ENCODE peak calls at places on chromosomes 4 and X, in ten cellular contexts. One of them, this sample, is unnamed.

GRCh38 chr4:159446266-159446976 is 343.5 kb downstream of the RAPGEF2 start:
- DNase-seq in NCI-H1092: peak; percentile 47
- DNase-seq in CD4-positive, alpha-beta T cell: no peak
- DNase-seq in RCC 7860: peak; percentile 68
- DNase-seq in psoas muscle: no peak
- DNase-seq in kidney glomerular epithelial cell: peak; percentile 80
- DNase-seq in stimulated activated CD4-positive, alpha-beta T cell treated with anti-CD3 and anti-CD28 coated beads, Interleukin-4, amount 100 ng/mL, for 24 hours: peak; percentile 9
- DNase-seq in activated CD4-positive, alpha-beta T cell treated with anti-CD3 and anti-CD28 coated beads, Interleukin-2, amount 50 U/mL, for 1 hour: no peak
- DNase-seq in SHP77 treated with DMSO at 0.1 percent for 48 hours: peak; percentile 47
- DNase-seq in Daoy: peak; percentile 22
- DNase-seq in this sample: peak; percentile 59

GRCh38 chrX:25998687-25999086 is 139.5 kb upstream of the MAGEB18 start:
- DNase-seq in psoas muscle: no peak
- DNase-seq in NCI-H1092: no peak
- DNase-seq in kidney glomerular epithelial cell: no peak
- DNase-seq in CD4-positive, alpha-beta T cell: no peak
- DNase-seq in activated CD4-positive, alpha-beta T cell treated with anti-CD3 and anti-CD28 coated beads, Interleukin-2, amount 50 U/mL, for 1 hour: no peak
- DNase-seq in RCC 7860: no peak
- DNase-seq in Daoy: no peak
- DNase-seq in stimulated activated CD4-positive, alpha-beta T cell treated with anti-CD3 and anti-CD28 coated beads, Interleukin-4, amount 100 ng/mL, for 24 hours: no peak
- DNase-seq in SHP77 treated with DMSO at 0.1 percent for 48 hours: no peak
- DNase-seq in this sample: no peak

GRCh38 chrX:49264460-49264859 is at the start of gene FOXP3:
- DNase-seq in SHP77 treated with DMSO at 0.1 percent for 48 hours: no peak
- DNase-seq in RCC 7860: no peak
- DNase-seq in kidney glomerular epithelial cell: no peak
- DNase-seq in NCI-H1092: no peak
- DNase-seq in Daoy: no peak
- DNase-seq in activated CD4-positive, alpha-beta T cell treated with anti-CD3 and anti-CD28 coated beads, Interleukin-2, amount 50 U/mL, for 1 hour: no peak
- DNase-seq in stimulated activated CD4-positive, alpha-beta T cell treated with anti-CD3 and anti-CD28 coated beads, Interleukin-4, amount 100 ng/mL, for 24 hours: no peak
- DNase-seq in psoas muscle: no peak
- DNase-seq in CD4-positive, alpha-beta T cell: no peak
- DNase-seq in this sample: no peak

GRCh38 chrX:24465524-24465850 is 401 bp downstream of the PDK3 start:
- DNase-seq in SHP77 treated with DMSO at 0.1 percent for 48 hours: no peak
- DNase-seq in CD4-positive, alpha-beta T cell: peak; percentile 34
- DNase-seq in psoas muscle: no peak
- DNase-seq in NCI-H1092: no peak
- DNase-seq in activated CD4-positive, alpha-beta T cell treated with anti-CD3 and anti-CD28 coated beads, Interleukin-2, amount 50 U/mL, for 1 hour: peak; percentile 3
- DNase-seq in Daoy: no peak
- DNase-seq in stimulated activated CD4-positive, alpha-beta T cell treated with anti-CD3 and anti-CD28 coated beads, Interleukin-4, amount 100 ng/mL, for 24 hours: no peak
- DNase-seq in RCC 7860: no peak
- DNase-seq in kidney glomerular epithelial cell: no peak
- DNase-seq in this sample: no peak

GRCh38 chrX:57952320-57952678 is 42.0 kb upstream of the ZXDA start:
- DNase-seq in RCC 7860: no peak
- DNase-seq in activated CD4-positive, alpha-beta T cell treated with anti-CD3 and anti-CD28 coated beads, Interleukin-2, amount 50 U/mL, for 1 hour: no peak
- DNase-seq in kidney glomerular epithelial cell: no peak
- DNase-seq in stimulated activated CD4-positive, alpha-beta T cell treated with anti-CD3 and anti-CD28 coated beads, Interleukin-4, amount 100 ng/mL, for 24 hours: no peak
- DNase-seq in NCI-H1092: no peak
- DNase-seq in Daoy: no peak
- DNase-seq in psoas muscle: peak; percentile 50
- DNase-seq in CD4-positive, alpha-beta T cell: no peak
- DNase-seq in SHP77 treated with DMSO at 0.1 percent for 48 hours: no peak
- DNase-seq in this sample: peak; percentile 10

GRCh38 chr4:138996090-138996489 is 19.5 kb upstream of the NOCT start:
- DNase-seq in CD4-positive, alpha-beta T cell: no peak
- DNase-seq in NCI-H1092: no peak
- DNase-seq in activated CD4-positive, alpha-beta T cell treated with anti-CD3 and anti-CD28 coated beads, Interleukin-2, amount 50 U/mL, for 1 hour: no peak
- DNase-seq in SHP77 treated with DMSO at 0.1 percent for 48 hours: no peak
- DNase-seq in stimulated activated CD4-positive, alpha-beta T cell treated with anti-CD3 and anti-CD28 coated beads, Interleukin-4, amount 100 ng/mL, for 24 hours: no peak
- DNase-seq in RCC 7860: no peak
- DNase-seq in kidney glomerular epithelial cell: no peak
- DNase-seq in Daoy: no peak
- DNase-seq in psoas muscle: no peak
- DNase-seq in this sample: no peak

GRCh38 chrX:9775930-9776329 is 10.3 kb upstream of the GPR143 start:
- DNase-seq in psoas muscle: no peak
- DNase-seq in Daoy: no peak
- DNase-seq in CD4-positive, alpha-beta T cell: no peak
- DNase-seq in SHP77 treated with DMSO at 0.1 percent for 48 hours: no peak
- DNase-seq in stimulated activated CD4-positive, alpha-beta T cell treated with anti-CD3 and anti-CD28 coated beads, Interleukin-4, amount 100 ng/mL, for 24 hours: no peak
- DNase-seq in RCC 7860: peak; percentile 5
- DNase-seq in activated CD4-positive, alpha-beta T cell treated with anti-CD3 and anti-CD28 coated beads, Interleukin-2, amount 50 U/mL, for 1 hour: no peak
- DNase-seq in kidney glomerular epithelial cell: no peak
- DNase-seq in NCI-H1092: no peak
- DNase-seq in this sample: no peak

GRCh38 chrX:24347871-24348270 is 12.6 kb upstream of the SUPT20HL1 start:
- DNase-seq in CD4-positive, alpha-beta T cell: no peak
- DNase-seq in kidney glomerular epithelial cell: no peak
- DNase-seq in RCC 7860: no peak
- DNase-seq in Daoy: no peak
- DNase-seq in NCI-H1092: no peak
- DNase-seq in SHP77 treated with DMSO at 0.1 percent for 48 hours: no peak
- DNase-seq in stimulated activated CD4-positive, alpha-beta T cell treated with anti-CD3 and anti-CD28 coated beads, Interleukin-4, amount 100 ng/mL, for 24 hours: no peak
- DNase-seq in psoas muscle: no peak
- DNase-seq in activated CD4-positive, alpha-beta T cell treated with anti-CD3 and anti-CD28 coated beads, Interleukin-2, amount 50 U/mL, for 1 hour: no peak
- DNase-seq in this sample: no peak

GRCh38 chr4:184448828-184449227 is 25.5 kb downstream of the IRF2 start:
- DNase-seq in SHP77 treated with DMSO at 0.1 percent for 48 hours: no peak
- DNase-seq in psoas muscle: peak; percentile 65
- DNase-seq in RCC 7860: no peak
- DNase-seq in stimulated activated CD4-positive, alpha-beta T cell treated with anti-CD3 and anti-CD28 coated beads, Interleukin-4, amount 100 ng/mL, for 24 hours: no peak
- DNase-seq in NCI-H1092: no peak
- DNase-seq in CD4-positive, alpha-beta T cell: no peak
- DNase-seq in activated CD4-positive, alpha-beta T cell treated with anti-CD3 and anti-CD28 coated beads, Interleukin-2, amount 50 U/mL, for 1 hour: no peak
- DNase-seq in Daoy: peak; percentile 68
- DNase-seq in kidney glomerular epithelial cell: peak; percentile 71
- DNase-seq in this sample: no peak

GRCh38 chrX:9847071-9847470 is 60.8 kb downstream of the SHROOM2 start:
- DNase-seq in Daoy: peak; percentile 73
- DNase-seq in CD4-positive, alpha-beta T cell: no peak
- DNase-seq in SHP77 treated with DMSO at 0.1 percent for 48 hours: no peak
- DNase-seq in kidney glomerular epithelial cell: peak; percentile 51
- DNase-seq in psoas muscle: no peak
- DNase-seq in RCC 7860: peak; percentile 67
- DNase-seq in activated CD4-positive, alpha-beta T cell treated with anti-CD3 and anti-CD28 coated beads, Interleukin-2, amount 50 U/mL, for 1 hour: no peak
- DNase-seq in NCI-H1092: no peak
- DNase-seq in stimulated activated CD4-positive, alpha-beta T cell treated with anti-CD3 and anti-CD28 coated beads, Interleukin-4, amount 100 ng/mL, for 24 hours: no peak
- DNase-seq in this sample: no peak

GRCh38 chr4:78669453-78669852 is 106.7 kb upstream of the BMP2K start:
- DNase-seq in RCC 7860: no peak
- DNase-seq in activated CD4-positive, alpha-beta T cell treated with anti-CD3 and anti-CD28 coated beads, Interleukin-2, amount 50 U/mL, for 1 hour: no peak
- DNase-seq in SHP77 treated with DMSO at 0.1 percent for 48 hours: no peak
- DNase-seq in NCI-H1092: no peak
- DNase-seq in psoas muscle: no peak
- DNase-seq in CD4-positive, alpha-beta T cell: no peak
- DNase-seq in kidney glomerular epithelial cell: no peak
- DNase-seq in stimulated activated CD4-positive, alpha-beta T cell treated with anti-CD3 and anti-CD28 coated beads, Interleukin-4, amount 100 ng/mL, for 24 hours: no peak
- DNase-seq in Daoy: no peak
- DNase-seq in this sample: no peak

GRCh38 chr4:139164731-139165130 is 12.3 kb downstream of the ELF2 start:
- DNase-seq in stimulated activated CD4-positive, alpha-beta T cell treated with anti-CD3 and anti-CD28 coated beads, Interleukin-4, amount 100 ng/mL, for 24 hours: no peak
- DNase-seq in RCC 7860: no peak
- DNase-seq in NCI-H1092: no peak
- DNase-seq in Daoy: no peak
- DNase-seq in psoas muscle: no peak
- DNase-seq in SHP77 treated with DMSO at 0.1 percent for 48 hours: no peak
- DNase-seq in CD4-positive, alpha-beta T cell: no peak
- DNase-seq in kidney glomerular epithelial cell: no peak
- DNase-seq in activated CD4-positive, alpha-beta T cell treated with anti-CD3 and anti-CD28 coated beads, Interleukin-2, amount 50 U/mL, for 1 hour: no peak
- DNase-seq in this sample: no peak

GRCh38 chr4:83075696-83076095 is 38.8 kb downstream of the PLAC8 start:
- DNase-seq in Daoy: no peak
- DNase-seq in NCI-H1092: no peak
- DNase-seq in RCC 7860: no peak
- DNase-seq in kidney glomerular epithelial cell: peak; percentile 53
- DNase-seq in activated CD4-positive, alpha-beta T cell treated with anti-CD3 and anti-CD28 coated beads, Interleukin-2, amount 50 U/mL, for 1 hour: no peak
- DNase-seq in SHP77 treated with DMSO at 0.1 percent for 48 hours: no peak
- DNase-seq in stimulated activated CD4-positive, alpha-beta T cell treated with anti-CD3 and anti-CD28 coated beads, Interleukin-4, amount 100 ng/mL, for 24 hours: no peak
- DNase-seq in psoas muscle: no peak
- DNase-seq in CD4-positive, alpha-beta T cell: no peak
- DNase-seq in this sample: no peak

GRCh38 chrX:22300130-22300529 is 27.4 kb downstream of the CBLL2 start:
- DNase-seq in psoas muscle: no peak
- DNase-seq in Daoy: peak; percentile 46
- DNase-seq in CD4-positive, alpha-beta T cell: no peak
- DNase-seq in SHP77 treated with DMSO at 0.1 percent for 48 hours: peak; percentile 26
- DNase-seq in RCC 7860: no peak
- DNase-seq in NCI-H1092: peak; percentile 65
- DNase-seq in activated CD4-positive, alpha-beta T cell treated with anti-CD3 and anti-CD28 coated beads, Interleukin-2, amount 50 U/mL, for 1 hour: no peak
- DNase-seq in stimulated activated CD4-positive, alpha-beta T cell treated with anti-CD3 and anti-CD28 coated beads, Interleukin-4, amount 100 ng/mL, for 24 hours: no peak
- DNase-seq in kidney glomerular epithelial cell: peak; percentile 4
- DNase-seq in this sample: no peak

GRCh38 chr4:10160280-10160856 is 43.8 kb upstream of the WDR1 start:
- DNase-seq in CD4-positive, alpha-beta T cell: no peak
- DNase-seq in stimulated activated CD4-positive, alpha-beta T cell treated with anti-CD3 and anti-CD28 coated beads, Interleukin-4, amount 100 ng/mL, for 24 hours: no peak
- DNase-seq in RCC 7860: no peak
- DNase-seq in kidney glomerular epithelial cell: no peak
- DNase-seq in Daoy: no peak
- DNase-seq in activated CD4-positive, alpha-beta T cell treated with anti-CD3 and anti-CD28 coated beads, Interleukin-2, amount 50 U/mL, for 1 hour: no peak
- DNase-seq in SHP77 treated with DMSO at 0.1 percent for 48 hours: no peak
- DNase-seq in NCI-H1092: no peak
- DNase-seq in psoas muscle: no peak
- DNase-seq in this sample: no peak

GRCh38 chr4:1193206-1194027 is 21.0 kb upstream of the SPON2 start:
- DNase-seq in SHP77 treated with DMSO at 0.1 percent for 48 hours: no peak
- DNase-seq in activated CD4-positive, alpha-beta T cell treated with anti-CD3 and anti-CD28 coated beads, Interleukin-2, amount 50 U/mL, for 1 hour: no peak
- DNase-seq in kidney glomerular epithelial cell: no peak
- DNase-seq in Daoy: peak; percentile 4
- DNase-seq in NCI-H1092: no peak
- DNase-seq in RCC 7860: no peak
- DNase-seq in psoas muscle: peak; percentile 38
- DNase-seq in CD4-positive, alpha-beta T cell: no peak
- DNase-seq in stimulated activated CD4-positive, alpha-beta T cell treated with anti-CD3 and anti-CD28 coated beads, Interleukin-4, amount 100 ng/mL, for 24 hours: no peak
- DNase-seq in this sample: peak; percentile 13

GRCh38 chrX:94400488-94400887 is 726.5 kb downstream of the FAM133A start:
- DNase-seq in NCI-H1092: no peak
- DNase-seq in stimulated activated CD4-positive, alpha-beta T cell treated with anti-CD3 and anti-CD28 coated beads, Interleukin-4, amount 100 ng/mL, for 24 hours: no peak
- DNase-seq in RCC 7860: no peak
- DNase-seq in kidney glomerular epithelial cell: no peak
- DNase-seq in Daoy: no peak
- DNase-seq in activated CD4-positive, alpha-beta T cell treated with anti-CD3 and anti-CD28 coated beads, Interleukin-2, amount 50 U/mL, for 1 hour: no peak
- DNase-seq in SHP77 treated with DMSO at 0.1 percent for 48 hours: no peak
- DNase-seq in CD4-positive, alpha-beta T cell: no peak
- DNase-seq in psoas muscle: no peak
- DNase-seq in this sample: no peak

GRCh38 chr4:53147711-53148110 is 218.2 kb downstream of the SCFD2 start:
- DNase-seq in CD4-positive, alpha-beta T cell: no peak
- DNase-seq in Daoy: no peak
- DNase-seq in stimulated activated CD4-positive, alpha-beta T cell treated with anti-CD3 and anti-CD28 coated beads, Interleukin-4, amount 100 ng/mL, for 24 hours: no peak
- DNase-seq in activated CD4-positive, alpha-beta T cell treated with anti-CD3 and anti-CD28 coated beads, Interleukin-2, amount 50 U/mL, for 1 hour: no peak
- DNase-seq in RCC 7860: no peak
- DNase-seq in kidney glomerular epithelial cell: no peak
- DNase-seq in SHP77 treated with DMSO at 0.1 percent for 48 hours: no peak
- DNase-seq in psoas muscle: no peak
- DNase-seq in NCI-H1092: no peak
- DNase-seq in this sample: no peak

GRCh38 chr4:722181-722725 is 16.6 kb downstream of the PCGF3 start:
- DNase-seq in stimulated activated CD4-positive, alpha-beta T cell treated with anti-CD3 and anti-CD28 coated beads, Interleukin-4, amount 100 ng/mL, for 24 hours: no peak
- DNase-seq in kidney glomerular epithelial cell: no peak
- DNase-seq in Daoy: no peak
- DNase-seq in NCI-H1092: no peak
- DNase-seq in psoas muscle: no peak
- DNase-seq in activated CD4-positive, alpha-beta T cell treated with anti-CD3 and anti-CD28 coated beads, Interleukin-2, amount 50 U/mL, for 1 hour: no peak
- DNase-seq in RCC 7860: no peak
- DNase-seq in CD4-positive, alpha-beta T cell: no peak
- DNase-seq in SHP77 treated with DMSO at 0.1 percent for 48 hours: no peak
- DNase-seq in this sample: no peak

GRCh38 chrX:51747671-51748070 is 4.4 kb downstream of the GSPT2 start:
- DNase-seq in Daoy: no peak
- DNase-seq in activated CD4-positive, alpha-beta T cell treated with anti-CD3 and anti-CD28 coated beads, Interleukin-2, amount 50 U/mL, for 1 hour: no peak
- DNase-seq in SHP77 treated with DMSO at 0.1 percent for 48 hours: no peak
- DNase-seq in RCC 7860: no peak
- DNase-seq in stimulated activated CD4-positive, alpha-beta T cell treated with anti-CD3 and anti-CD28 coated beads, Interleukin-4, amount 100 ng/mL, for 24 hours: no peak
- DNase-seq in psoas muscle: no peak
- DNase-seq in kidney glomerular epithelial cell: no peak
- DNase-seq in CD4-positive, alpha-beta T cell: no peak
- DNase-seq in NCI-H1092: no peak
- DNase-seq in this sample: no peak

GRCh38 chr4:3320361-3321023 is 27.7 kb downstream of the RGS12 start:
- DNase-seq in kidney glomerular epithelial cell: no peak
- DNase-seq in SHP77 treated with DMSO at 0.1 percent for 48 hours: no peak
- DNase-seq in psoas muscle: peak; percentile 91
- DNase-seq in CD4-positive, alpha-beta T cell: no peak
- DNase-seq in NCI-H1092: no peak
- DNase-seq in Daoy: no peak
- DNase-seq in activated CD4-positive, alpha-beta T cell treated with anti-CD3 and anti-CD28 coated beads, Interleukin-2, amount 50 U/mL, for 1 hour: no peak
- DNase-seq in stimulated activated CD4-positive, alpha-beta T cell treated with anti-CD3 and anti-CD28 coated beads, Interleukin-4, amount 100 ng/mL, for 24 hours: no peak
- DNase-seq in RCC 7860: no peak
- DNase-seq in this sample: no peak

GRCh38 chr4:153486281-153487151 is 20.4 kb downstream of the TMEM131L start:
- DNase-seq in activated CD4-positive, alpha-beta T cell treated with anti-CD3 and anti-CD28 coated beads, Interleukin-2, amount 50 U/mL, for 1 hour: no peak
- DNase-seq in stimulated activated CD4-positive, alpha-beta T cell treated with anti-CD3 and anti-CD28 coated beads, Interleukin-4, amount 100 ng/mL, for 24 hours: peak; percentile 42
- DNase-seq in NCI-H1092: no peak
- DNase-seq in psoas muscle: no peak
- DNase-seq in SHP77 treated with DMSO at 0.1 percent for 48 hours: no peak
- DNase-seq in CD4-positive, alpha-beta T cell: no peak
- DNase-seq in Daoy: peak; percentile 66
- DNase-seq in kidney glomerular epithelial cell: peak; percentile 80
- DNase-seq in RCC 7860: peak; percentile 48
- DNase-seq in this sample: no peak

GRCh38 chrX:150162141-150162540 is 201.0 kb upstream of the MAMLD1 start:
- DNase-seq in CD4-positive, alpha-beta T cell: no peak
- DNase-seq in kidney glomerular epithelial cell: no peak
- DNase-seq in stimulated activated CD4-positive, alpha-beta T cell treated with anti-CD3 and anti-CD28 coated beads, Interleukin-4, amount 100 ng/mL, for 24 hours: no peak
- DNase-seq in Daoy: peak; percentile 29
- DNase-seq in SHP77 treated with DMSO at 0.1 percent for 48 hours: no peak
- DNase-seq in psoas muscle: no peak
- DNase-seq in NCI-H1092: no peak
- DNase-seq in RCC 7860: peak; percentile 42
- DNase-seq in activated CD4-positive, alpha-beta T cell treated with anti-CD3 and anti-CD28 coated beads, Interleukin-2, amount 50 U/mL, for 1 hour: no peak
- DNase-seq in this sample: no peak

GRCh38 chr4:21664355-21664754 is 284.2 kb downstream of the KCNIP4 start:
- DNase-seq in NCI-H1092: no peak
- DNase-seq in CD4-positive, alpha-beta T cell: no peak
- DNase-seq in SHP77 treated with DMSO at 0.1 percent for 48 hours: no peak
- DNase-seq in kidney glomerular epithelial cell: no peak
- DNase-seq in stimulated activated CD4-positive, alpha-beta T cell treated with anti-CD3 and anti-CD28 coated beads, Interleukin-4, amount 100 ng/mL, for 24 hours: no peak
- DNase-seq in activated CD4-positive, alpha-beta T cell treated with anti-CD3 and anti-CD28 coated beads, Interleukin-2, amount 50 U/mL, for 1 hour: no peak
- DNase-seq in RCC 7860: no peak
- DNase-seq in psoas muscle: no peak
- DNase-seq in Daoy: no peak
- DNase-seq in this sample: no peak

GRCh38 chr4:5962416-5962815 is 55.8 kb downstream of the C4orf50 start:
- DNase-seq in SHP77 treated with DMSO at 0.1 percent for 48 hours: no peak
- DNase-seq in NCI-H1092: no peak
- DNase-seq in CD4-positive, alpha-beta T cell: no peak
- DNase-seq in kidney glomerular epithelial cell: no peak
- DNase-seq in stimulated activated CD4-positive, alpha-beta T cell treated with anti-CD3 and anti-CD28 coated beads, Interleukin-4, amount 100 ng/mL, for 24 hours: no peak
- DNase-seq in RCC 7860: no peak
- DNase-seq in Daoy: no peak
- DNase-seq in activated CD4-positive, alpha-beta T cell treated with anti-CD3 and anti-CD28 coated beads, Interleukin-2, amount 50 U/mL, for 1 hour: no peak
- DNase-seq in psoas muscle: no peak
- DNase-seq in this sample: no peak

GRCh38 chr4:123443401-123444297 is 47.1 kb downstream of the SPRY1 start:
- DNase-seq in NCI-H1092: no peak
- DNase-seq in activated CD4-positive, alpha-beta T cell treated with anti-CD3 and anti-CD28 coated beads, Interleukin-2, amount 50 U/mL, for 1 hour: no peak
- DNase-seq in SHP77 treated with DMSO at 0.1 percent for 48 hours: no peak
- DNase-seq in psoas muscle: no peak
- DNase-seq in CD4-positive, alpha-beta T cell: no peak
- DNase-seq in Daoy: no peak
- DNase-seq in RCC 7860: no peak
- DNase-seq in kidney glomerular epithelial cell: no peak
- DNase-seq in stimulated activated CD4-positive, alpha-beta T cell treated with anti-CD3 and anti-CD28 coated beads, Interleukin-4, amount 100 ng/mL, for 24 hours: peak; percentile 14
- DNase-seq in this sample: no peak

This sample was measured in heart right ventricle.